ENCODE peak calls at places on chromosome 6, in five cellular contexts. A is fibroblast of lung, V is cardiac muscle cell, T is left lung, S is tibial artery. O is an unnamed sample.

GRCh38 chr6:36076178-36077088 is 48.8 kb downstream of the MAPK14 start:
- DNase-seq in S (no peak), T (no peak), V (no peak), A (no peak), O (no peak)

GRCh38 chr6:39389372-39389767 is 66.9 kb upstream of the KCNK16 start:
- DNase-seq in S (no peak), A (peak; percentile 13), V (peak; percentile 58), T (no peak), O (no peak)

GRCh38 chr6:140857734-140858380 is 1274.9 kb upstream of the GJE1 start:
- DNase-seq in V (peak; percentile 93), A (peak; percentile 90), T (no peak), S (no peak), O (no peak)

GRCh38 chr6:46637145-46637544 is 15.5 kb downstream of the CYP39A1 start:
- DNase-seq in A (no peak), S (no peak), V (peak; percentile 50), T (no peak), O (no peak)

GRCh38 chr6:155146205-155146604 is 117.6 kb upstream of the CLDN20 start:
- DNase-seq in S (no peak), A (no peak), V (no peak), T (no peak), O (no peak)

GRCh38 chr6:135094403-135094821 is 39.8 kb upstream of the HBS1L start:
- DNase-seq in S (no peak), V (no peak), A (peak; percentile 52), T (no peak), O (no peak)

GRCh38 chr6:17640477-17640917 is 40.4 kb downstream of the FAM8A1 start:
- DNase-seq in T (no peak), S (no peak), A (no peak), V (peak; percentile 63), O (no peak)

GRCh38 chr6:11194399-11195274 is 37.8 kb downstream of the NEDD9 start:
- DNase-seq in A (peak; percentile 90), T (no peak), S (no peak), V (peak; percentile 95), O (no peak)

GRCh38 chr6:101761124-101761601 is 367.7 kb downstream of the GRIK2 start:
- DNase-seq in V (peak; percentile 95), T (no peak), A (peak; percentile 61), S (no peak), O (no peak)

GRCh38 chr6:56329296-56330050 is 82.1 kb upstream of the COL21A1 start:
- DNase-seq in V (peak; percentile 88), S (no peak), T (no peak), A (peak; percentile 81), O (no peak)

GRCh38 chr6:15033850-15034203 is 212.0 kb upstream of the JARID2 start:
- DNase-seq in V (no peak), A (no peak), S (no peak), T (no peak), O (no peak)

GRCh38 chr6:138643210-138643609 is 130.4 kb upstream of the CCDC28A start:
- DNase-seq in T (no peak), S (no peak), A (no peak), V (no peak), O (no peak)

GRCh38 chr6:15036690-15037245 is 209.1 kb upstream of the JARID2 start:
- DNase-seq in T (no peak), V (no peak), S (no peak), A (no peak), O (peak; percentile 73)

GRCh38 chr6:119343167-119343566 is 6.4 kb downstream of the MAN1A1 start:
- DNase-seq in S (no peak), V (no peak), A (no peak), T (no peak), O (no peak)
- TF ChIP-seq CTCF in S (no peak), V (no peak), A (no peak), T (no peak), O (no peak)

DNA sequence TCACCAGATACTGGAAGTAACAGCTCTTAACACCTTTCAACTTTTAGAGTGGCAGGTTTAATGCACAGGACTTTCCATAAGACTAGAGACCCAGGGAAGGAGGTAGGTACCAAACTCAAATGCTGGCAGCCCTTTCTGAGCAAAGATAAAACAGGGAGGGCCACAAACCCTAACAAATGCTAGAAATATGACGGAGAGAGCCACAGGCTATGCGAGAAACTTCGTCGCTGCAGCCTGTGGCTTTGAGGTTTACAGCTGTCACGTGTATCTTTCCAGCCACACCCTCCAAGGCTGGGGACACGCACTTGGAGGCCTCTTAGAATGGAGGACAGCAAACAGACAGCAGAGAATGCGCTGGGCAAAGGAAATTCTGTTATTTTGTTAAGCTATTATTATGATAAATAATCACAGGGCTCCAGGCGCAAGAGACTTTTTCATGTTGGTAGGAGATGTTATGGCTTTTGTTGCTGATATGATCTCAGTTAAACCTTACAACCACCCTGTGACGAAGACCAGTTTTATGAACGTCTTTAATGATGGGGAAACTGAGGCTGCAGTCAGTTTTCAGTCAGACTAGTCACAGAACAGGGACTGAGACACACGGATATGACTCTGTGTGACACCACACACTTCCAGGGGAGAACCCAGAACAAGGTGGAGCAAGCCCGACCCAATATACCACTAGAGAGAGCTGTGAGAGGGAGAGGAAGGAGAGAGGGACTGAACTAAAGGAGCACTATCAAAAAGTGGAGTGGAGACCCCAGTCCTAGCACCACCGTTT is 2.0 kb downstream of the TRAM2 start:
- DNase-seq in T (peak; percentile 77), S (peak; percentile 85), V (no peak), A (peak; percentile 67), O (no peak)
- H3K4me3 ChIP-seq in T (peak overlapping the region; percentile 89), S (peak overlapping the region; percentile 94), V (no peak overlapping the region), A (peak overlapping the region; percentile 52), O (no peak overlapping the region)

GRCh38 chr6:6603317-6603716 is 14.8 kb downstream of the LY86 start:
- DNase-seq in S (no peak), A (no peak), V (no peak), T (no peak), O (no peak)
- H3K27ac ChIP-seq in S (no peak overlapping the region), A (no peak overlapping the region), V (no peak overlapping the region), T (no peak overlapping the region), O (no peak overlapping the region)

GRCh38 chr6:489762-490161 is 98.2 kb downstream of the IRF4 start:
- DNase-seq in T (no peak), S (no peak), V (no peak), A (no peak), O (no peak)
- TF ChIP-seq CTCF in T (no peak), S (no peak), V (no peak), A (no peak), O (no peak)

DNA sequence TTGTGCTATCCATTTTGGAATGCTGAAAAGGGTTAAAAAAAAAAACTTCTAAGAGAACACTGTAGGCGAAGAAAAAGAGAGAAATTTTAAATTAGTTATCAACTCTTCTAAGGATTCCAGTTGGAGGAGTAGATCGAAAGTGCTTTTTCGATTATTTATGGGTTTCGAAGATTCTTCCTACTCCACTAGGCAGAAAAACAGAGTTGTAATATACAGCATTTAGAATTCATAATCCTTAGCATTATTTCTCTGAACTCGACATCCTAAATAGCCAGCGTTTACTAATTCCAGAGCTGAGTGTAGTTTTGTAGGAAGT is 811 bp upstream of the RNF217 start:
- DNase-seq in V (no peak), A (no peak), S (no peak), T (no peak), O (no peak)
- H3K4me3 ChIP-seq in V (peak overlapping the region; percentile 60), A (peak overlapping the region; percentile 57), S (peak overlapping the region; percentile 78), T (peak overlapping the region; percentile 87), O (peak overlapping the region; percentile 71)

O was measured in pancreas.